ENCODE peak calls at places on chromosomes 2 and 18, in six cellular contexts. T, S, O, N, Y and V are unnamed samples.

GRCh38 chr2:202822411-202822810 is 49.2 kb downstream of the ICA1L start:
- DNase-seq in T (no peak), S (no peak), O (no peak), N (no peak), Y (no peak), V (no peak)

GRCh38 chr2:240968731-240969624 is 29.4 kb upstream of the SNED1 start:
- DNase-seq in T (no peak), S (peak), O (no peak), N (peak), Y (no peak), V (no peak)

GRCh38 chr2:27271631-27272340 is 3.4 kb upstream of the DNAJC5G start:
- DNase-seq in T (no peak), S (peak), O (no peak), N (no peak), Y (no peak), V (no peak)

GRCh38 chr18:45415614-45416013 is 199.7 kb upstream of the SLC14A2 start:
- DNase-seq in T (no peak), S (no peak), O (no peak), N (no peak), Y (no peak), V (no peak)

GRCh38 chr18:46324556-46324955 is 220.4 kb downstream of the HAUS1 start:
- DNase-seq in T (no peak), S (peak), O (no peak), N (no peak), Y (no peak), V (no peak)

GRCh38 chr2:33021542-33022259 is 74.9 kb downstream of the LTBP1 start:
- DNase-seq in T (no peak), S (no peak), O (no peak), N (no peak), Y (no peak), V (no peak)

GRCh38 chr2:31535753-31536152 is 45.0 kb downstream of the SRD5A2 start:
- DNase-seq in T (no peak), S (no peak), O (no peak), N (no peak), Y (no peak), V (no peak)

GRCh38 chr18:28973324-28973723 is 796.4 kb upstream of the CDH2 start:
- DNase-seq in T (no peak), S (no peak), O (no peak), N (no peak), Y (no peak), V (no peak)

GRCh38 chr2:236166157-236166780 is 1.9 kb downstream of the GBX2 start:
- DNase-seq in T (no peak), S (no peak), O (no peak), N (no peak), Y (no peak), V (no peak)

GRCh38 chr2:73415906-73416305 is 30.3 kb downstream of the ALMS1 start:
- DNase-seq in T (no peak), S (no peak), O (no peak), N (no peak), Y (no peak), V (no peak)

GRCh38 chr2:242029422-242030225 is 160.1 kb downstream of the RTP5 start:
- DNase-seq in T (no peak), S (no peak), O (no peak), N (no peak), Y (no peak), V (no peak)

GRCh38 chr2:39772812-39773152 is 6.3 kb downstream of the THUMPD2 start:
- DNase-seq in T (no peak), S (no peak), O (no peak), N (no peak), Y (no peak), V (no peak)
- TF ChIP-seq POLR2AphosphoS5 in T (no peak), S (no peak), O (no peak), N (no peak), Y (no peak), V (no peak)

DNA sequence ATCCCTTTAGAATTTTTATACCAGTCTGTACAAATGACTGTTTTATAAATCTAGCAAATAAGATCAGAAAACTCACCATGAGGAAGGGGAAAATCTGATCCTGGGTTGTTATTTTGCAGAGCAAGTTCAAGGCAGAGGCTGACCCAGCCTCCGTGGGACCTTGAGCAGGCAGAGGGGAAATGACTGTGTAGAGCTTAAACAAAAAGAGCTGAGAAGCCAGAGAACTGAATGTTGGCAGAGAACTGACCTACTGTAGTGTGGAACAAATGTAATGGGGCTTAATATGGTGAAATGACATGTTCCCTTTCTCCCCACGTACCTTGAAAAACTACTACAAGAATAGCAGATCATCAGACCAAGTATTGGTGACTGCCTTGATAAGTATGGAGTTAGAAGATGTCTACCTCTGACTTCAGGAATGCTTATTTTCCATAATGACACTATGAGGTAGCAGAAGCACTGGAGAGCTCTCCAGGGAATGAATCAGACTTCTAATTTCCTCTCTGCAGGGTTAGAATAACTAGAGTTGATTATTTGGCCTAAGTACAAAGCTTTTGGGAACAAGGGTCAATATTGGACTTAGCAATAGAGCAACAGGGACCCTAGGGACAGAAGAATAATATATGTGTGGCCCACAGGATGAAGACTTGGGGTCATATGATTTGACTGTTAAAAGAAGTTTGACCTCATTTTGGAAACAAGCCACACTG is 304.4 kb downstream of the CCDC178 start:
- DNase-seq in T (no peak), S (no peak), O (no peak), N (no peak), Y (no peak), V (no peak)
- TF ChIP-seq POLR2A in T (no peak), S (no peak), O (no peak), N (no peak), Y (no peak), V (no peak)

DNA sequence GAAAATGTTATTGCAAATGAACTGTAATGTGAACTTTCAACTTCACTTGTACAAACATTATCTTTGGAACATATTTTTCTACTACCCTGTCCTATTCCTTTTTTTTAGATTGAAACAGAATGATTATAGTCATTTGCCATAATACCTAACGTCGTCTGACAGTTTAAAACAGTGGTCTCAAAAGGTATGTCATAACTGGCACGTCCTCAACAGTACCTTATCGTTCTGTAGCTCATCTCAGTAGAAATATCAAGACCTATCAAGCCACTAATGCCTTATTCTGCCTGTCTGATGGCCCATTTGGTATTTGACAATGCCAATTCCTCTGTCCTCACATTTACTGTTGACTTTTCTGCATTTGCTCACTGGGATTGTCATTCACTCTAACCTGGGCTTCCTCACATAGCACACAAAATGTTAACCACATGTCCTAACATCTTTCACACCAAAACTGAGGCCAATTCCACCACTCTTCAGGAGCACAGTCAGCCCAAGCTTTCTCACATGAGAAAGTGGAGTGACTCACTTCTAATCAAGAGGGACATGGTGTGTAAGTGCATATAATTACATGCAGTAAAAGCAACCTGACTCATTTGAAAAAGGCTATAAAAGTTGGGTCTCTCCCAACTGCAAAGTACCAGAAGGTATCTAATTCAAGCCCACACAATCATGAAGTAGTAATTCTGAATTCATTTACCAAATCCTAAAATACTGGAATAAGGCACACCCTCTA is 34.8 kb downstream of the DNER start:
- DNase-seq in T (no peak), S (no peak), O (no peak), N (no peak), Y (no peak), V (no peak)
- TF ChIP-seq TAF1 in T (no peak), S (no peak), O (no peak), N (no peak), Y (no peak), V (no peak)

DNA sequence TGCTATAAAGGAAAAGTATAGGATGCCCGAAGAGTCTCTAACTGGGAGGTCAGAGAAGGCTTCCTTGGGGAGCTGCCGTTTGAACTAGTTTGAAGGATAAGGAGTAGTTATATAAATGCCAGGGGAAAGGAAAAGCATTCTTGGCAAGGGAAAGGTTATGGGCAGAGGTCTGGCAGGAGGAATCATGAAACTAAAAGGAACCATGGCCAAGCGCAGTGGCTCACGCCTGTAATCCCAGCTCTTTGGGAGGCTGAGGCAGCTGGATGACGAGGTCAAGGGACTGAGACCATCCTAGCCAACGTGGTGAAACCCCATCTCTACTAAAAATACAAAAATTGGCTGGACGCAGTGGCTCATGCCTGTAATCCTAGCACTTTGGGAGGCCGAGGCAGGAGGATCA is 100.6 kb upstream of the MSH2 start:
- DNase-seq in T (no peak), S (no peak), O (no peak), N (no peak), Y (no peak), V (no peak)
- TF ChIP-seq POLR2AphosphoS5 in T (no peak), S (no peak), O (no peak), N (no peak), Y (no peak), V (no peak)

DNA sequence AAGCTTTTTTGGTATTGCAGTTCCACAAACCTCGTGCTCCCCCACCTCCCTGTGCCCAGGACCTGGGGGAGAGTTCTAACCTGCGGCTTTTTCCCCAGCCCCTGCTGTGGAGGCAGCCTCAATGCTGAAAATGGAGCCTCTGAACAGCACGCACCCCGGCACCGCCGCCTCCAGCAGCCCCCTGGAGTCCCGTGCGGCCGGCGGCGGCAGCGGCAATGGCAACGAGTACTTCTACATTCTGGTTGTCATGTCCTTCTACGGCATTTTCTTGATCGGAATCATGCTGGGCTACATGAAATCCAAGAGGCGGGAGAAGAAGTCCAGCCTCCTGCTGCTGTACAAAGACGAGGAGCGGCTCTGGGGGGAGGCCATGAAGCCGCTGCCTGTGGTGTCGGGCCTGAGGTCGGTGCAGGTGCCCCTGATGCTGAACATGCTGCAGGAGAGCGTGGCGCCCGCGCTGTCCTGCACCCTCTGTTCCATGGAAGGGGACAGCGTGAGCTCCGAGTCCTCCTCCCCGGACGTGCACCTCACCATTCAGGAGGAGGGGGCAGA is 796 bp downstream of the KCNE4 start:
- DNase-seq in T (no peak), S (no peak), O (no peak), N (no peak), Y (no peak), V (no peak)
- TF ChIP-seq POLR2A in T (no peak), S (no peak), O (no peak), N (no peak), Y (no peak), V (no peak)

GRCh38 chr2:48479923-48480322 is 50.0 kb upstream of the STON1 start:
- DNase-seq in T (no peak), S (no peak), O (no peak), N (no peak), Y (no peak), V (no peak)
- TF ChIP-seq TAF1 in T (no peak), S (no peak), O (no peak), N (no peak), Y (no peak), V (no peak)

GRCh38 chr2:95287806-95288205 is 9.3 kb upstream of the KCNIP3 start:
- DNase-seq in T (no peak), S (no peak), O (no peak), N (no peak), Y (no peak), V (no peak)

GRCh38 chr2:95284886-95285541 is 10.8 kb downstream of the PROM2 start:
- DNase-seq in T (no peak), S (no peak), O (no peak), N (no peak), Y (no peak), V (no peak)

GRCh38 chr2:95289251-95289650 is 7.9 kb upstream of the KCNIP3 start:
- DNase-seq in T (no peak), S (no peak), O (no peak), N (peak), Y (no peak), V (no peak)

GRCh38 chr2:95285542-95285932 is 11.3 kb downstream of the PROM2 start:
- DNase-seq in T (no peak), S (no peak), O (no peak), N (no peak), Y (no peak), V (no peak)

GRCh38 chr2:95287336-95287735 is 9.8 kb upstream of the KCNIP3 start:
- DNase-seq in T (no peak), S (no peak), O (no peak), N (no peak), Y (no peak), V (no peak)
- TF ChIP-seq POLR2AphosphoS5 in T (no peak), S (no peak), O (no peak), N (no peak), Y (no peak), V (no peak)

DNA sequence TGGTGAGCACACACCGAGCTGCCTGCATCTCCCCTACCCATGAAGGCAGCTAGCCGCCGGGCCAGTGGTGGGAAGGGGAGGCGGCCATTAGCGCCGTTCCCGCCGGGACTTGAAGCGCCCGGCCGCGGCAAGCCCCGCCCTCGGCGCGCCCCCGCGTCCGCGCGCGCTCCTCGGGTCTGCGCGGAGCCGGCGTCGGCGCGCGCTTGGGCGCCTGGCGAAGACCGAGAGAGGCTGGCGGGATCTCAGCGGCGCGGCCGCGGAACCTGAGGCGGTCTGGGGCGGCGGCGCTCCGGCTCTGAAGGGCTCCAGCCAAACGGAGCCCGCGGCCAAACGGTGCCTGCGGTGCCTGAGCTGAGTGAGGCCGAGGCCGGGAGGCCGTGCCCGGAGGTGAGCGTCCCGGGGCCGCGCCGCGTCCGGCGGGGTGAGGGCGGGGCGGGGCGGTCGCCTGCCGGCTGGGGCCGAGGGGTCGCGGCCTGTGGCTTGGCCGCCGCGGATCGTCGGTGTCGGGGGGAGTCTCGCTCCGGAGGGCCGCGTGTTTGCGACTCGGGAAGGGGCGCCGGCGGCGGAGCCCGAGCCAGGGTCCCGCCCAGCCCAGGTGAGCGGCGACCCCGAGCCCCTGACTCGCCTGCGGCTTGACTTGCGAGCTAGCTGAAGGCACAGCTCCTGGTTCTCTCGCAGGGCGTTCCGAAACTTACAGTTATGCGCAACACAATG is at the start of gene UBXN2A:
- DNase-seq in T (peak), S (peak), O (no peak), N (peak), Y (no peak), V (peak)
- TF ChIP-seq POLR2A in T (peak), S (peak), O (peak), N (peak), Y (peak), V (peak)